ENCODE peak calls at places on chromosomes 5 and 9, in eight cellular contexts. P is caudate nucleus, W is RPMI7951, N is G401, B is HS-5, K is NCI-H1694, Q is EH, R is aorta. U is an unnamed sample.

GRCh38 chr9:80156725-80157124 is 585.0 kb downstream of the TLE4 start:
- DNase-seq in P (no peak), W (no peak), N (no peak), B (no peak), K (no peak), Q (no peak), R (no peak), U (no peak)

GRCh38 chr9:89794918-89795317 is 190.1 kb downstream of the GADD45G start:
- DNase-seq in P (no peak), W (no peak), N (no peak), B (no peak), K (no peak), Q (no peak), R (no peak), U (no peak)

GRCh38 chr5:134001938-134002731 is 2.6 kb downstream of the VDAC1 start:
- DNase-seq in P (no peak), W (no peak), N (no peak), B (no peak), K (no peak), Q (no peak), R (no peak), U (no peak)

GRCh38 chr5:134504629-134505300 is 20.7 kb upstream of the JADE2 start:
- DNase-seq in P (no peak), W (no peak), N (no peak), B (no peak), K (no peak), Q (no peak), R (peak; percentile 34), U (no peak)

GRCh38 chr5:75678155-75678554 is 39.1 kb downstream of the POC5 start:
- DNase-seq in P (no peak), W (no peak), N (no peak), B (no peak), K (no peak), Q (no peak), R (no peak), U (no peak)

GRCh38 chr9:112971415-112971814 is 40.6 kb downstream of the ZNF883 start:
- DNase-seq in P (no peak), W (peak; percentile 17), N (peak; percentile 3), B (no peak), K (no peak), Q (peak; percentile 24), R (no peak), U (no peak)

GRCh38 chr5:59357421-59357977 is 536.0 kb downstream of the PDE4D start:
- DNase-seq in P (no peak), W (peak; percentile 10), N (no peak), B (no peak), K (no peak), Q (no peak), R (peak; percentile 35), U (no peak)

GRCh38 chr5:138336952-138337684 is 948 bp upstream of the FAM53C start:
- DNase-seq in P (no peak), W (peak; percentile 87), N (peak; percentile 91), B (no peak), K (peak; percentile 77), Q (no peak), R (peak; percentile 92), U (no peak)

GRCh38 chr5:115774684-115775083 is 41.8 kb downstream of the CDO1 start:
- DNase-seq in P (no peak), W (no peak), N (no peak), B (no peak), K (no peak), Q (no peak), R (no peak), U (no peak)

GRCh38 chr9:135376511-135377173 is 102.9 kb upstream of the PPP1R26 start:
- DNase-seq in P (no peak), W (no peak), N (peak; percentile 83), B (no peak), K (no peak), Q (no peak), R (no peak), U (no peak)

GRCh38 chr5:67181648-67182218 is 14.9 kb downstream of the CD180 start:
- DNase-seq in P (peak; percentile 10), W (no peak), N (no peak), B (no peak), K (no peak), Q (no peak), R (no peak), U (no peak)